ENCODE peak calls at places on chromosomes 4 and X, in six cellular contexts. One of them, this sample, is unnamed.

GRCh38 chr4:180028682-180029081 is 2214.5 kb upstream of the TENM3 start:
- DNase-seq in AG09309: no peak
- DNase-seq in mammary epithelial cell: peak; percentile 2
- DNase-seq in NB4: peak; percentile 31
- DNase-seq in body of pancreas: peak; percentile 37
- DNase-seq in mesothelial cell of epicardium: peak; percentile 50
- DNase-seq in this sample: no peak

GRCh38 chr4:150821641-150822040 is 193.4 kb downstream of the LRBA start:
- DNase-seq in AG09309: no peak
- DNase-seq in NB4: no peak
- DNase-seq in mesothelial cell of epicardium: no peak
- DNase-seq in mammary epithelial cell: no peak
- DNase-seq in body of pancreas: no peak
- DNase-seq in this sample: no peak

GRCh38 chrX:69614896-69615295 is 1.0 kb upstream of the EDA start:
- DNase-seq in mammary epithelial cell: no peak
- DNase-seq in body of pancreas: peak; percentile 2
- DNase-seq in mesothelial cell of epicardium: no peak
- DNase-seq in NB4: no peak
- DNase-seq in AG09309: no peak
- DNase-seq in this sample: no peak

GRCh38 chr4:113945906-113946305 is 33.5 kb downstream of the ARSJ start:
- DNase-seq in AG09309: no peak
- DNase-seq in mesothelial cell of epicardium: no peak
- DNase-seq in body of pancreas: no peak
- DNase-seq in NB4: no peak
- DNase-seq in mammary epithelial cell: peak; percentile 9
- DNase-seq in this sample: no peak

GRCh38 chr4:77095101-77095826 is 19.5 kb upstream of the CCNI start:
- DNase-seq in body of pancreas: peak; percentile 85
- DNase-seq in NB4: peak; percentile 75
- DNase-seq in mesothelial cell of epicardium: peak; percentile 56
- DNase-seq in AG09309: no peak
- DNase-seq in mammary epithelial cell: peak; percentile 53
- DNase-seq in this sample: peak; percentile 68

GRCh38 chr4:99383381-99383780 is 30.8 kb upstream of the ADH1C start:
- DNase-seq in body of pancreas: no peak
- DNase-seq in mesothelial cell of epicardium: no peak
- DNase-seq in NB4: no peak
- DNase-seq in mammary epithelial cell: no peak
- DNase-seq in AG09309: no peak
- DNase-seq in this sample: no peak

GRCh38 chr4:15021946-15022345 is 19.7 kb downstream of the CPEB2 start:
- DNase-seq in mammary epithelial cell: no peak
- DNase-seq in NB4: no peak
- DNase-seq in mesothelial cell of epicardium: no peak
- DNase-seq in AG09309: no peak
- DNase-seq in body of pancreas: no peak
- DNase-seq in this sample: no peak

GRCh38 chrX:155148724-155149537 is 67.3 kb upstream of the VBP1 start:
- DNase-seq in mesothelial cell of epicardium: no peak
- DNase-seq in NB4: peak; percentile 43
- DNase-seq in mammary epithelial cell: peak; percentile 12
- DNase-seq in AG09309: no peak
- DNase-seq in body of pancreas: peak; percentile 16
- DNase-seq in this sample: no peak

GRCh38 chrX:103847174-103847870 is 15.3 kb upstream of the RAB9B start:
- DNase-seq in mesothelial cell of epicardium: no peak
- DNase-seq in mammary epithelial cell: peak; percentile 84
- DNase-seq in NB4: peak; percentile 1
- DNase-seq in AG09309: no peak
- DNase-seq in body of pancreas: no peak
- DNase-seq in this sample: no peak

GRCh38 chr4:140223056-140223810 is 69.2 kb upstream of the MAML3 start:
- DNase-seq in mesothelial cell of epicardium: no peak
- DNase-seq in mammary epithelial cell: no peak
- DNase-seq in AG09309: no peak
- DNase-seq in body of pancreas: no peak
- DNase-seq in NB4: no peak
- DNase-seq in this sample: no peak

GRCh38 chr4:86482851-86483490 is 111.1 kb upstream of the PTPN13 start:
- DNase-seq in AG09309: no peak
- DNase-seq in body of pancreas: no peak
- DNase-seq in mammary epithelial cell: no peak
- DNase-seq in mesothelial cell of epicardium: no peak
- DNase-seq in NB4: peak; percentile 62
- DNase-seq in this sample: no peak

GRCh38 chr4:183345261-183345660 is 23.0 kb upstream of the CLDN24 start:
- DNase-seq in mammary epithelial cell: no peak
- DNase-seq in body of pancreas: no peak
- DNase-seq in NB4: no peak
- DNase-seq in AG09309: no peak
- DNase-seq in mesothelial cell of epicardium: no peak
- DNase-seq in this sample: no peak

GRCh38 chr4:58590714-58591113 is 1480.5 kb upstream of the IGFBP7 start:
- DNase-seq in NB4: no peak
- DNase-seq in mammary epithelial cell: no peak
- DNase-seq in mesothelial cell of epicardium: no peak
- DNase-seq in body of pancreas: no peak
- DNase-seq in AG09309: no peak
- DNase-seq in this sample: no peak

GRCh38 chrX:17395154-17395553 is 20.2 kb downstream of the NHS start:
- DNase-seq in NB4: no peak
- DNase-seq in mesothelial cell of epicardium: no peak
- DNase-seq in mammary epithelial cell: no peak
- DNase-seq in body of pancreas: no peak
- DNase-seq in AG09309: no peak
- DNase-seq in this sample: no peak

GRCh38 chrX:109719262-109719661 is 13.8 kb downstream of the ACSL4 start:
- DNase-seq in NB4: no peak
- DNase-seq in body of pancreas: no peak
- DNase-seq in mammary epithelial cell: no peak
- DNase-seq in mesothelial cell of epicardium: no peak
- DNase-seq in AG09309: no peak
- DNase-seq in this sample: no peak

GRCh38 chr4:91032725-91033445 is 905.7 kb downstream of the CCSER1 start:
- DNase-seq in mammary epithelial cell: no peak
- DNase-seq in body of pancreas: peak; percentile 72
- DNase-seq in NB4: no peak
- DNase-seq in mesothelial cell of epicardium: no peak
- DNase-seq in AG09309: no peak
- DNase-seq in this sample: no peak

GRCh38 chrX:126448681-126449080 is 103.9 kb downstream of the DCAF12L1 start:
- DNase-seq in AG09309: no peak
- DNase-seq in mesothelial cell of epicardium: no peak
- DNase-seq in body of pancreas: no peak
- DNase-seq in mammary epithelial cell: no peak
- DNase-seq in NB4: no peak
- DNase-seq in this sample: no peak

GRCh38 chrX:121333942-121334341 is 286.5 kb downstream of the GLUD2 start:
- DNase-seq in AG09309: no peak
- DNase-seq in mammary epithelial cell: no peak
- DNase-seq in body of pancreas: no peak
- DNase-seq in mesothelial cell of epicardium: no peak
- DNase-seq in NB4: peak; percentile 1
- DNase-seq in this sample: no peak

GRCh38 chr4:22019676-22020075 is 71.1 kb upstream of the KCNIP4 start:
- DNase-seq in AG09309: peak; percentile 10
- DNase-seq in mesothelial cell of epicardium: no peak
- DNase-seq in mammary epithelial cell: no peak
- DNase-seq in NB4: no peak
- DNase-seq in body of pancreas: no peak
- DNase-seq in this sample: no peak

GRCh38 chr4:5891563-5892320 is 1.1 kb downstream of the CRMP1 start:
- DNase-seq in AG09309: no peak
- DNase-seq in mesothelial cell of epicardium: no peak
- DNase-seq in body of pancreas: no peak
- DNase-seq in mammary epithelial cell: no peak
- DNase-seq in NB4: no peak
- DNase-seq in this sample: no peak

GRCh38 chr4:141675384-141675783 is 39.0 kb downstream of the IL15 start:
- DNase-seq in NB4: no peak
- DNase-seq in AG09309: no peak
- DNase-seq in mammary epithelial cell: no peak
- DNase-seq in mesothelial cell of epicardium: no peak
- DNase-seq in body of pancreas: no peak
- DNase-seq in this sample: no peak

GRCh38 chr4:82583897-82584604 is 22.3 kb upstream of the TMEM150C start:
- DNase-seq in mammary epithelial cell: no peak
- DNase-seq in AG09309: no peak
- DNase-seq in body of pancreas: no peak
- DNase-seq in mesothelial cell of epicardium: no peak
- DNase-seq in NB4: no peak
- DNase-seq in this sample: no peak

GRCh38 chrX:153662266-153662665 is 11.3 kb downstream of the PNCK start:
- DNase-seq in AG09309: no peak
- DNase-seq in mammary epithelial cell: no peak
- DNase-seq in mesothelial cell of epicardium: peak; percentile 55
- DNase-seq in body of pancreas: peak; percentile 58
- DNase-seq in NB4: peak; percentile 61
- DNase-seq in this sample: peak; percentile 38

GRCh38 chrX:42975906-42976305 is 197.9 kb upstream of the PPP1R2C start:
- DNase-seq in NB4: no peak
- DNase-seq in AG09309: no peak
- DNase-seq in mammary epithelial cell: no peak
- DNase-seq in body of pancreas: no peak
- DNase-seq in mesothelial cell of epicardium: no peak
- DNase-seq in this sample: no peak
- TF ChIP-seq CTCF in NB4: no peak
- TF ChIP-seq CTCF in AG09309: no peak
- TF ChIP-seq CTCF in mammary epithelial cell: no peak
- TF ChIP-seq CTCF in body of pancreas: no peak
- TF ChIP-seq CTCF in mesothelial cell of epicardium: no peak
- TF ChIP-seq CTCF in this sample: no peak

GRCh38 chr4:53505947-53506346 is 85.3 kb downstream of the LNX1 start:
- DNase-seq in NB4: no peak
- DNase-seq in AG09309: no peak
- DNase-seq in mammary epithelial cell: no peak
- DNase-seq in mesothelial cell of epicardium: no peak
- DNase-seq in body of pancreas: no peak
- DNase-seq in this sample: no peak
- TF ChIP-seq CTCF in NB4: no peak
- TF ChIP-seq CTCF in AG09309: peak; percentile 50
- TF ChIP-seq CTCF in mammary epithelial cell: peak; percentile 27
- TF ChIP-seq CTCF in mesothelial cell of epicardium: no peak
- TF ChIP-seq CTCF in body of pancreas: no peak
- TF ChIP-seq CTCF in this sample: no peak

DNA sequence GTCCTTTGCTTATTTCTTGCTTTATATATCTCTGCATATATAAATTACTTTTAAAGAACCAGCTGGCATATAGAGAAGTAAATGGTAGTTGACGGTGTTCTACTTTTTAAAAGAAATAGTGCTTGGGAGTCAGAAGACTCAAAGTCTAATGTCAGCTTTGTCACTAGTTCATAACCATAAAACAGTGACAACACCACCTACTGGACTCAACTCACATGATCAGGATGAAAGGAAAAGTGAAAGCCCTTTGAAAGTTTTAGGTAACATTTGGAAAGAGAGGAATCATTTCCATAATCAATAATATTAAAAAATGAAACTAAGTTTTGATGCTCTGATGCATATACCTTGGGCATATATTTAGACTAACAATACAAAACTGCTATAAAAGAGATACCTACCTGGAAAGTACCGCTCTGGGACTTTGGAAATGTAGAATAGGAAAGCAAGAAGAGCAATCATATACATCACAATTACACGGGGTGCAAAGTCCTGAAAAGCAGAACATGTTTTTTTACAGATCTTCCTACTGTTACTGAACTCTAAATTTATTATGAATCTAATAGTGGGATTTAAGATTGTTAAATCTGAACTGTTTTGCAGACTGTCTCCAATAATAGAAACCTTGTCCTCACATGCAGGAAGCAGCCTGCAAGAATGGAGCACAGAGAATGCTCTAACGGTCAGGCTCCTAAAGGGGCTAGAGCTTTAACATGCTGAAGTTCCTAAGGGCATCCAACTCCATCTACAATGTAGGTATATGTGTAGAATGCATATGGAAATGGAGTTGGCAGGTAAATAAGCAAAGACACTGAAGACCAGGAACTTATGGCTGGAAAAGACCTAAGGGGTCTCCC is 15.6 kb downstream of the PAQR3 start:
- DNase-seq in AG09309: no peak
- DNase-seq in mammary epithelial cell: no peak
- DNase-seq in mesothelial cell of epicardium: no peak
- DNase-seq in body of pancreas: no peak
- DNase-seq in NB4: peak; percentile 10
- DNase-seq in this sample: no peak
- TF ChIP-seq CTCF in AG09309: no peak
- TF ChIP-seq CTCF in mammary epithelial cell: no peak
- TF ChIP-seq CTCF in mesothelial cell of epicardium: no peak
- TF ChIP-seq CTCF in body of pancreas: no peak
- TF ChIP-seq CTCF in NB4: no peak
- TF ChIP-seq CTCF in this sample: no peak

GRCh38 chrX:101799387-101799786 is 132.4 kb downstream of the ZMAT1 start:
- DNase-seq in AG09309: peak; percentile 64
- DNase-seq in NB4: peak; percentile 78
- DNase-seq in body of pancreas: peak; percentile 93
- DNase-seq in mammary epithelial cell: peak; percentile 78
- DNase-seq in mesothelial cell of epicardium: peak; percentile 74
- DNase-seq in this sample: peak; percentile 76

DNA sequence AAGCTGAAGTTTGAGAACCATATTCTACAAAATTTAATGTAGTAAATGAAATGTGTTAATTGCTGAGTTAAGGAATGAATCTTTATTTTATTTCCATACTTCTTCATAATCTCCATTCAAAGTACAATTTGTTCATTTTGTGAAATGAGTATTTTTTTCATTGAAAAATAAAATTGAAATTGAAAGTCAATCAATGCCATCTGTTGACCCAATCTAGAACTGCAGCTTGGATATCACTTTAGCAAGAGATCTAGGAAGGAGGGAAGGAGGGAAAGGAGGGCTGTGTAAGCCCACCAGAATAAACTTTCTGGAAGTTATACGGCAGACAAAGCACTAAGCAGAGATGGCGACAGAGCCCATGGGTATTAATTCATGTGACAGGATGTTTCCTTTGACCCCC is 128.4 kb downstream of the ZMAT1 start:
- DNase-seq in mesothelial cell of epicardium: no peak
- DNase-seq in mammary epithelial cell: no peak
- DNase-seq in NB4: no peak
- DNase-seq in AG09309: no peak
- DNase-seq in body of pancreas: no peak
- DNase-seq in this sample: no peak
- TF ChIP-seq CTCF in mesothelial cell of epicardium: peak; percentile 58
- TF ChIP-seq CTCF in mammary epithelial cell: peak; percentile 23
- TF ChIP-seq CTCF in NB4: peak; percentile 15
- TF ChIP-seq CTCF in AG09309: peak; percentile 51
- TF ChIP-seq CTCF in body of pancreas: peak; percentile 26
- TF ChIP-seq CTCF in this sample: no peak

GRCh38 chrX:318739-319578 is at the start of gene GTPBP6:
- DNase-seq in NB4: peak; percentile 97
- DNase-seq in mammary epithelial cell: peak; percentile 100
- DNase-seq in mesothelial cell of epicardium: peak; percentile 100
- DNase-seq in body of pancreas: peak; percentile 100
- DNase-seq in AG09309: peak; percentile 99
- DNase-seq in this sample: peak; percentile 99
- TF ChIP-seq CTCF in NB4: no peak
- TF ChIP-seq CTCF in mammary epithelial cell: no peak
- TF ChIP-seq CTCF in mesothelial cell of epicardium: no peak
- TF ChIP-seq CTCF in body of pancreas: no peak
- TF ChIP-seq CTCF in AG09309: no peak
- TF ChIP-seq CTCF in this sample: no peak

This sample was measured in omental fat pad.